ENCODE peak calls at places on chromosomes 13 and 19, in four cellular contexts. I is AG09309, H is H9, Y is AG09319. S is an unnamed sample.

GRCh38 chr19:29329460-29330134 is 116.6 kb upstream of the UQCRFS1 start:
- DNase-seq in I (no peak), H (peak; percentile 81), Y (no peak), S (no peak)

GRCh38 chr13:95709101-95709500 is 32.2 kb downstream of the DNAJC3 start:
- DNase-seq in I (no peak), H (no peak), Y (no peak), S (no peak)

GRCh38 chr13:49357694-49358093 is 86.2 kb downstream of the CAB39L start:
- DNase-seq in I (no peak), H (no peak), Y (no peak), S (no peak)

GRCh38 chr13:97058896-97059295 is 64.6 kb upstream of the OXGR1 start:
- DNase-seq in I (no peak), H (no peak), Y (no peak), S (no peak)

GRCh38 chr13:49288458-49288857 is 40.7 kb downstream of the CDADC1 start:
- DNase-seq in I (no peak), H (no peak), Y (no peak), S (no peak)

GRCh38 chr13:58858870-58859371 is 1227.4 kb downstream of the PCDH17 start:
- DNase-seq in I (no peak), H (no peak), Y (no peak), S (no peak)

GRCh38 chr13:100528820-100529219 is 59.8 kb downstream of the GGACT start:
- DNase-seq in I (no peak), H (no peak), Y (no peak), S (peak; percentile 39)

GRCh38 chr19:4140237-4140711 is 13.2 kb upstream of the CREB3L3 start:
- DNase-seq in I (no peak), H (peak; percentile 75), Y (no peak), S (no peak)

GRCh38 chr13:111537843-111538499 is 217.5 kb downstream of the TEX29 start:
- DNase-seq in I (no peak), H (no peak), Y (no peak), S (no peak)

GRCh38 chr19:38430931-38431330 is 2.6 kb upstream of the RYR1 start:
- DNase-seq in I (no peak), H (no peak), Y (no peak), S (no peak)

GRCh38 chr13:35648109-35648508 is 171.6 kb upstream of the MAB21L1 start:
- DNase-seq in I (no peak), H (no peak), Y (no peak), S (no peak)

GRCh38 chr13:29771247-29771646 is 79.2 kb downstream of the UBL3 start:
- DNase-seq in I (no peak), H (no peak), Y (no peak), S (no peak)

GRCh38 chr19:21587117-21587461 is 81.7 kb downstream of the ZNF429 start:
- DNase-seq in I (no peak), H (no peak), Y (no peak), S (no peak)

GRCh38 chr19:21586341-21587116 is 81.1 kb downstream of the ZNF429 start:
- DNase-seq in I (no peak), H (peak; percentile 34), Y (no peak), S (no peak)

GRCh38 chr19:21587549-21587948 is 82.1 kb downstream of the ZNF429 start:
- DNase-seq in I (no peak), H (no peak), Y (no peak), S (no peak)

GRCh38 chr19:21590868-21591267 is 85.5 kb downstream of the ZNF429 start:
- DNase-seq in I (no peak), H (no peak), Y (no peak), S (no peak)

GRCh38 chr19:21588202-21588601 is 82.8 kb downstream of the ZNF429 start:
- DNase-seq in I (no peak), H (no peak), Y (no peak), S (no peak)
- TF ChIP-seq CTCF in I (no peak), H (no peak), Y (no peak), S (no peak)

DNA sequence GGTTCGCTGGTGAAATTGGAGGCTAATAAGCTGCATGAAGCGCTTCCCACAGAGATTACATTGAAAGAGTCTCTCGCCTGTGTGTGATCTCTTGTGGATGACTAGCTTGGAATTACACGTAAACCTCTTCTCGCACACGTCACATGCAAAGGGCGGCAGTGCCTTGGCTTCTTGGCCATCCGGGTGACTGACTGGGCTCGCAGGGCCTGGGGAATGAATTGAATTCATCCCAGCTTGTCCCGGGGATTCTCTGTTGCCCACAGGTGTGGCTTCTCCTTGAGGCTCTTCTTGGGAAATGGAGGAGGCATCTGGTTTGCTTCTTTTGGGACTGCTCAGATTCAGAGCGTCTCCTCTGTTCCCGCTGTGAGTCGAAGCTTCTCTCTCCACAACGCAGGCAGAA is 19.8 kb downstream of the ZSCAN5C start:
- DNase-seq in I (no peak), H (no peak), Y (no peak), S (no peak)
- TF ChIP-seq CTCF in I (no peak), H (no peak), Y (no peak), S (peak; percentile 19)

GRCh38 chr13:20446900-20447299 is 78.8 kb downstream of the CRYL1 start:
- DNase-seq in I (no peak), H (no peak), Y (no peak), S (no peak)

GRCh38 chr13:20456737-20457136 is 68.9 kb downstream of the CRYL1 start:
- DNase-seq in I (no peak), H (no peak), Y (no peak), S (no peak)

GRCh38 chr13:20448470-20448869 is 77.2 kb downstream of the CRYL1 start:
- DNase-seq in I (no peak), H (no peak), Y (no peak), S (no peak)

GRCh38 chr13:20446405-20446804 is 79.3 kb downstream of the CRYL1 start:
- DNase-seq in I (no peak), H (no peak), Y (no peak), S (no peak)

GRCh38 chr13:20451397-20451796 is 74.3 kb downstream of the CRYL1 start:
- DNase-seq in I (no peak), H (no peak), Y (no peak), S (no peak)
- TF ChIP-seq CTCF in I (no peak), H (no peak), Y (no peak), S (no peak)

GRCh38 chr19:7382694-7383093 is 34.0 kb downstream of the ARHGEF18 start:
- DNase-seq in I (no peak), H (peak; percentile 45), Y (no peak), S (no peak)

GRCh38 chr19:7383284-7383683 is 34.5 kb downstream of the ARHGEF18 start:
- DNase-seq in I (no peak), H (no peak), Y (no peak), S (no peak)

GRCh38 chr19:7386769-7387168 is 38.0 kb downstream of the ARHGEF18 start:
- DNase-seq in I (no peak), H (no peak), Y (no peak), S (no peak)

GRCh38 chr19:7385062-7385461 is 36.3 kb downstream of the ARHGEF18 start:
- DNase-seq in I (no peak), H (no peak), Y (no peak), S (no peak)

GRCh38 chr19:7386308-7386707 is 37.6 kb downstream of the ARHGEF18 start:
- DNase-seq in I (no peak), H (peak; percentile 40), Y (no peak), S (no peak)
- TF ChIP-seq CTCF in I (no peak), H (peak; percentile 28), Y (no peak), S (no peak)

S was measured in type B pancreatic cell.